ENCODE peak calls at places on chromosomes 16 and 17, in four cellular contexts. E is PC-9, T is cardiac muscle cell, V is brain microvascular endothelial cell. A is an unnamed sample. For H3K36me3, the result is how much of the 10 kb centered on the place peaks cover.

GRCh38 chr16:78376452-78376851 is 277.0 kb downstream of the WWOX start:
- DNase-seq in E (no peak), T (no peak), V (no peak), A (no peak)

GRCh38 chr17:49588726-49589555 is 13.3 kb downstream of the NXPH3 start:
- DNase-seq in E (no peak), T (no peak), V (no peak), A (no peak)

GRCh38 chr16:62638964-62639861 is 603.0 kb upstream of the CDH8 start:
- DNase-seq in E (no peak), T (no peak), V (no peak), A (no peak)

GRCh38 chr17:78412403-78412802 is 34.0 kb downstream of the PGS1 start:
- DNase-seq in E (no peak), T (peak), V (peak), A (no peak)

GRCh38 chr17:77416096-77416713 is 275.4 kb downstream of the SEC14L1 start:
- DNase-seq in E (no peak), T (no peak), V (no peak), A (no peak)

GRCh38 chr17:31393749-31394146 is 2.3 kb downstream of the RAB11FIP4 start:
- DNase-seq in E (no peak), T (no peak), V (no peak), A (no peak)

GRCh38 chr17:57288034-57288752 is 31.9 kb downstream of the MSI2 start:
- DNase-seq in E (no peak), T (no peak), V (no peak), A (no peak)

GRCh38 chr16:67451704-67452435 is 20.9 kb downstream of the HSD11B2 start:
- DNase-seq in E (no peak), T (no peak), V (no peak), A (no peak)

DNA sequence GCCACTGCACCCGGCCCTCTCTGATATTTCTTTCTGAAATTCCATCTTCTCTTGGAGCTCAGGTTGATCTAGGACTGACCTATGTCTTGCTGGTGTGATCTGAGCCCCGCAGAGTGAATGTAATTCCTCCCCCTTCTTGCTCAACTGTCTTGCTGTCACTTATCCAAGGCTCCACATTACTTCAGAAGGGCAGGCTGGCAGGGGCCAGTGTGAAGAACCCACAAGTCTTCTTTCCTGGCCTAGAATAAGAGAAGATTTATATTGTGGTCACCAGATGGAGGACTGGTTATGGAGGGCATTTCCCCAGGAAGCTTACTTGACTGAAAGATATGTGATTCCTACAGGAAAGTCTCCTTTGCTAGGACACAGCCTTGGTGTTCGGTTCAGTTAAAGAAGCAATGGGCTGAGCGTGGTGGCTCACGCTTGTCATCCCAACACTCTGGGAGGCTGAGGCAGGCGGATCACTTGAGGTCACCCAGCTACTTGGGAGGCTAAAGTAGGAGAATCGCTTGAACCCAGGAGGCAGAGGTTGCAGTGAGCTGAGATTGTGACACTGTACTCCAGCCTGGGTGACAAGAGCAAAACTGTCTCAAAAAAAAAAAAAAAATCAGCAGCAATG is 13.4 kb downstream of the ITGAL start:
- DNase-seq in E (no peak), T (no peak), V (no peak), A (no peak)
- H3K36me3 ChIP-seq in E (under half), T (under half), V (under half), A (under half)

DNA sequence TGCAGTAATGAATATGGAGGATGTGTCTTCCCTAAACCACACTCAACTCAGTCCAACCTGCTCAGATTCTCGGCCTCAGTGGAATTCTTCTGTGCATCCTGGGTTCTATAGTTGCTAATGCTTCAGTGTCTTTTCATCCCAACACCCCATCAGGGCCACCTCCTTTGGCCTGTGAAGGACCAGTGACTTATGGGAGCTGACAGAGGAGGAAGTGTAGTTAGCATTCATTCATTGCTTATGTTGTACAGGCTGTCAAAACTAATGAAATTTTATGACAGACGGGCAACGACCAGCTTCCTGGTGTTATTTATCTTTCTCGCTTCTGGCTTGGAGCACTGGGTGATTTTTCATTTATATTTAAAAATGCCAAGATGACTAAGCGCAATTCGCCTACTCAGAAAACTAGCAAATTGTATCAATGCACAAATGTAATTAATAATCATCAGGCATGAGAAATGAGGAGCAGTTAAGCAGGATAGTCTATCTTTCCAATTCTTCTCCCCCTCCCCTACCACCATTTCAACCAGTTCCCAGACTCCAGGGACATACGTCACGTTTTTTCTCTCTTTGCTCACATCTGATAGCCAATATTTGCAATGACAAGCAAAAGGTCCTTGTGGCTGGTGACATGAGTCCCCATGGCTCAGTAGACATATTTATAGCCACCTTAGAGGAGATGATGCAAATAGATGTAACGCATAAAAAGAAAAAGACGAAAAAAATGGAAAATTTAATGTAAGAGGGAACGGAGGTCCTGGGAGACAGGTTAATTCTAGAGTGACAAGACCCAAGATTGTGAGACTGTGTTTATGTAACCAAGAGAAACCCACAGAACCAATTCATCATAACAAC is 11.3 kb downstream of the CDRT15 start:
- DNase-seq in E (no peak), T (no peak), V (no peak), A (no peak)
- H3K4me3 ChIP-seq in E (no peak), T (no peak), V (no peak), A (no peak)

GRCh38 chr17:65436871-65437270 is 124.6 kb downstream of the AXIN2 start:
- DNase-seq in E (no peak), T (no peak), V (no peak), A (no peak)
- H3K27ac ChIP-seq in E (no peak), T (no peak), V (no peak), A (no peak)

DNA sequence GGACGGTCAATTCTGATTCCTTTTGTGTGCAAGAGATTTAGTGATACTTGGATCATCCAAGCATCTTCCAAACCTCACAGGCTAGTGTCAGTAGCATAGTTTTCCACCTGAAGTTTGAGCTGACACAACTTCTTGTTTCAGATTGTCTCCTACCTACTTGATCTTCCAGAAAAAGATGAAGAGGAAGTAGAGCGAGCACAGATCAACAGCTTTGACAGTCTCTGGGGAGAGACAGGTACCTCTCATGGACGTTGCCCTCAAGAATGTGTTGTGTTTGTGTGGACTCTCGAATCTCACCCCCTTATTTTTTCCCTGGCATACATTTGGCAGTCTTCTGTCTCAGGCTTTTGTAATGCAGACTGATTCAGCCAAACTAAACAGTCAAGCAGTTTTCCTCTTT is 47.4 kb downstream of the CYB561 start:
- DNase-seq in E (no peak), T (no peak), V (no peak), A (no peak)
- H3K36me3 ChIP-seq in E (half or more), T (half or more), V (under half), A (under half)

DNA sequence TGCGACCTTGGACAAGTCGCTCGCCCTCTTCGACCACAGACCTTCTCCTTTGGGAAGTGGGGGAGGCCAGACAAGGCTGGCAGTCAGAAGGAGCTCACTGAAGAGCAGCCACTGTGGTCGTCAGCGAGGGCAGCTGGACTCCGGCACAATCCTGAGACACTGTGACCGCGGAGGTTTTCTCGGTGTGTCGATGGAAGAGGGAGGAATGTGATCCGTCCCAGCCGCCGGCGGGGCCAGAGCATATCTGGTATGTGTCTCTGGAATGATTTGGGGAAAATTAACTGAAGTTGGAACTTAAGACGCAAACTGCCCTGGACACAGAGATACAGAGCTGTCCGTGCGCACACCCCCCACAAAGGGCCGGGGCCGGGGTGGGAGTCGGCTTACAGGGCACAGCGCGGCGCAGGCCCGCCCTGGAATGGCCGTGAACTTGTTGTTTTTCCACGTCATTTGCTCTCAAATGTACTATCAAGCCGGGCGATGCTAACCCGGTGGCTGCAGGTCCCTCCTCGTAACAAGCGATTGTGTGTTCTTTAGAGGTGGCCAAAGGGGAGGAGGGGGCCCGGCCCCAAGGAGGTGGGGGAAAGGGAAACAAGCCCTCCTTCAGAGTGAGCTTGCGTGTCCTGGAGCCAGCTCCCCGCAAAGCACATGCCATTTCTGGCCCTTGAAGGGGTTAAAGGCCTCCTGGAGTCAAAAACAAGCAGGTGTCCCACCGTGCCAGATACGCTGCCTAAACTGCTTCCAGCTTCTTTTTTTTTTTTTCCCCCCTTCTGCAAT is 412 bp upstream of the WFIKKN2 start:
- DNase-seq in E (no peak), T (peak), V (peak), A (no peak)
- H3K4me3 ChIP-seq in E (no peak), T (no peak), V (peak), A (no peak)

GRCh38 chr17:979211-979538 is 401 bp downstream of the NXN start:
- DNase-seq in E (no peak), T (no peak), V (no peak), A (no peak)
- H3K27ac ChIP-seq in E (no peak), T (peak), V (no peak), A (peak)

GRCh38 chr16:4654946-4655590 is 30.4 kb downstream of the MGRN1 start:
- DNase-seq in E (no peak), T (no peak), V (no peak), A (no peak)

GRCh38 chr16:4654387-4654901 is 29.8 kb downstream of the MGRN1 start:
- DNase-seq in E (no peak), T (no peak), V (no peak), A (no peak)

GRCh38 chr16:4656221-4656620 is 31.6 kb downstream of the MGRN1 start:
- DNase-seq in E (no peak), T (no peak), V (no peak), A (no peak)

GRCh38 chr16:4656695-4657686 is 32.4 kb downstream of the MGRN1 start:
- DNase-seq in E (no peak), T (no peak), V (no peak), A (no peak)

DNA sequence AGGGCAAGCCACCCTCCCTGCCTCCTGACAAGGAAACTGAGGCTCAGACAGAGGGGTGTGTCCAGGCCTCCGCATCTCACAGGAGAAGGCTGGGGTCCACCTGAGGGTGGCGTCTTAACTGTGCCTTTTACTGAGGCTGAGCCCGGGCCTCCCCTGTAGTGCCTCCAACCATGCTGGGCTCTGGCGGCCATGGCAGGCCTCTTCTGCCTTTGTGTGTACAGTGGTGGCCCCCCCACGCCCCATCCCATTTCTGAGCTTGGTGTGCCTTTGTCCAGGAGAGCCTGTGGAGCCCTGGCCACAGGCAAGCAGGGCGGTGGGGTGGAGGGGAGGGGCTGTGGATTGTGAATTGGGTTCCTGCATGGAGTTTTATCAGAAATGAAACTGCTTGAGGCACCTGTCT is 31.2 kb downstream of the MGRN1 start:
- DNase-seq in E (no peak), T (no peak), V (no peak), A (no peak)
- H3K36me3 ChIP-seq in E (under half), T (under half), V (under half), A (half or more)

GRCh38 chr17:72470338-72471133 is 349.7 kb downstream of the SOX9 start:
- DNase-seq in E (no peak), T (no peak), V (no peak), A (no peak)
- H3K4me3 ChIP-seq in E (no peak), T (no peak), V (no peak), A (no peak)

GRCh38 chr16:77193377-77193776 is 2.4 kb downstream of the MON1B start:
- DNase-seq in E (no peak), T (no peak), V (no peak), A (no peak)

GRCh38 chr16:77194295-77195231 is 3.6 kb downstream of the MON1B start:
- DNase-seq in E (no peak), T (no peak), V (no peak), A (no peak)

GRCh38 chr16:77191259-77191969 is 424 bp downstream of the MON1B start:
- DNase-seq in E (peak), T (no peak), V (no peak), A (no peak)

GRCh38 chr16:77190478-77191258 is at the start of gene MON1B:
- DNase-seq in E (peak), T (peak), V (peak), A (peak)

DNA sequence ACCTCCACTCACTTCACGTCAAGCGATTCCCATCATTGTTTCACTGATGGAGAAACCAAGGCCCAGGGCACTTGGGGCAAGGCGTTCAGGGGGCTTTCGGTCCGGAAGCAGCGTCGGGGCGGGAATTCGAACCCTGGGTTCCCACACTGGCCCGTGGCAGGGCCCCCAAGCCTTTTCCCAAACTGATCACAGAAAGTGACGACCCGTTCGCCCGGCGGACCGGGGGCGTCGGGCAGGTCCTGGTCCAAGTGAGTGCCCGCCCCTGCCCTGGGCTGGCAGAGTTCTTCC is 856 bp upstream of the MON1B start:
- DNase-seq in E (no peak), T (no peak), V (no peak), A (no peak)
- H3K27ac ChIP-seq in E (peak), T (peak), V (peak), A (peak)